ENCODE peak calls at places on chromosome 14, in seven cellular contexts. One of them, this sample, is unnamed.

GRCh38 chr14:73273799-73274198 is 36.5 kb downstream of the PAPLN start:
- DNase-seq in mesenchymal stem cell: no peak
- DNase-seq in mesendoderm: no peak
- DNase-seq in IMR-90: no peak
- DNase-seq in H1: no peak
- DNase-seq in trophoblast cell: no peak
- DNase-seq in H9: no peak
- DNase-seq in this sample: no peak

GRCh38 chr14:23052182-23052623 is 5.1 kb downstream of the CDH24 start:
- DNase-seq in mesendoderm: peak
- DNase-seq in H1: peak
- DNase-seq in trophoblast cell: no peak
- DNase-seq in mesenchymal stem cell: no peak
- DNase-seq in H9: peak
- DNase-seq in IMR-90: no peak
- DNase-seq in this sample: no peak

GRCh38 chr14:77125275-77126073 is 16.1 kb downstream of the ZDHHC22 start:
- DNase-seq in H1: no peak
- DNase-seq in H9: peak
- DNase-seq in IMR-90: no peak
- DNase-seq in trophoblast cell: no peak
- DNase-seq in mesenchymal stem cell: no peak
- DNase-seq in mesendoderm: peak
- DNase-seq in this sample: no peak

GRCh38 chr14:21262410-21262809 is 6.8 kb downstream of the HNRNPC start:
- DNase-seq in H9: no peak
- DNase-seq in mesenchymal stem cell: no peak
- DNase-seq in IMR-90: no peak
- DNase-seq in trophoblast cell: no peak
- DNase-seq in H1: peak
- DNase-seq in mesendoderm: no peak
- DNase-seq in this sample: no peak

GRCh38 chr14:32709072-32709471 is 229.6 kb upstream of the NPAS3 start:
- DNase-seq in mesendoderm: no peak
- DNase-seq in trophoblast cell: peak
- DNase-seq in H9: no peak
- DNase-seq in H1: no peak
- DNase-seq in IMR-90: peak
- DNase-seq in mesenchymal stem cell: peak
- DNase-seq in this sample: no peak

GRCh38 chr14:99672506-99673327 is 11.4 kb upstream of the CYP46A1 start:
- DNase-seq in trophoblast cell: no peak
- DNase-seq in mesenchymal stem cell: no peak
- DNase-seq in H9: no peak
- DNase-seq in IMR-90: no peak
- DNase-seq in mesendoderm: peak
- DNase-seq in H1: no peak
- DNase-seq in this sample: no peak

GRCh38 chr14:29587761-29588160 is 339.9 kb downstream of the PRKD1 start:
- DNase-seq in IMR-90: no peak
- DNase-seq in mesendoderm: no peak
- DNase-seq in H1: no peak
- DNase-seq in mesenchymal stem cell: no peak
- DNase-seq in trophoblast cell: no peak
- DNase-seq in H9: no peak
- DNase-seq in this sample: no peak

GRCh38 chr14:36771256-36771655 is 109.6 kb downstream of the PAX9 start:
- DNase-seq in H9: no peak
- DNase-seq in mesendoderm: no peak
- DNase-seq in trophoblast cell: peak
- DNase-seq in mesenchymal stem cell: no peak
- DNase-seq in IMR-90: no peak
- DNase-seq in H1: no peak
- DNase-seq in this sample: no peak

GRCh38 chr14:37596790-37597189 is 1.4 kb downstream of the TTC6 start:
- DNase-seq in H1: no peak
- DNase-seq in H9: no peak
- DNase-seq in trophoblast cell: no peak
- DNase-seq in mesenchymal stem cell: peak
- DNase-seq in IMR-90: no peak
- DNase-seq in mesendoderm: no peak
- DNase-seq in this sample: no peak

GRCh38 chr14:63632932-63633514 is 8.6 kb downstream of the WDR89 start:
- DNase-seq in H9: no peak
- DNase-seq in IMR-90: peak
- DNase-seq in trophoblast cell: peak
- DNase-seq in mesendoderm: no peak
- DNase-seq in mesenchymal stem cell: peak
- DNase-seq in H1: no peak
- DNase-seq in this sample: no peak

GRCh38 chr14:21268612-21269251 is 510 bp downstream of the HNRNPC start:
- DNase-seq in IMR-90: peak
- DNase-seq in trophoblast cell: peak
- DNase-seq in H9: no peak
- DNase-seq in H1: no peak
- DNase-seq in mesendoderm: peak
- DNase-seq in mesenchymal stem cell: peak
- DNase-seq in this sample: peak

GRCh38 chr14:104554088-104554607 is 25.4 kb upstream of the C14orf180 start:
- DNase-seq in trophoblast cell: no peak
- DNase-seq in mesenchymal stem cell: no peak
- DNase-seq in H9: no peak
- DNase-seq in mesendoderm: no peak
- DNase-seq in H1: no peak
- DNase-seq in IMR-90: no peak
- DNase-seq in this sample: no peak

GRCh38 chr14:99230271-99231141 is 41.5 kb downstream of the BCL11B start:
- DNase-seq in mesendoderm: peak
- DNase-seq in mesenchymal stem cell: no peak
- DNase-seq in trophoblast cell: peak
- DNase-seq in H1: no peak
- DNase-seq in IMR-90: no peak
- DNase-seq in H9: peak
- DNase-seq in this sample: no peak

GRCh38 chr14:51453869-51454268 is 197.8 kb upstream of the FRMD6 start:
- DNase-seq in H1: no peak
- DNase-seq in trophoblast cell: no peak
- DNase-seq in mesendoderm: no peak
- DNase-seq in H9: no peak
- DNase-seq in IMR-90: no peak
- DNase-seq in mesenchymal stem cell: no peak
- DNase-seq in this sample: no peak

GRCh38 chr14:32779845-32780244 is 158.8 kb upstream of the NPAS3 start:
- DNase-seq in IMR-90: no peak
- DNase-seq in H1: no peak
- DNase-seq in mesendoderm: no peak
- DNase-seq in trophoblast cell: no peak
- DNase-seq in H9: no peak
- DNase-seq in mesenchymal stem cell: peak
- DNase-seq in this sample: no peak

GRCh38 chr14:34064349-34064748 is 113.5 kb upstream of the EGLN3 start:
- DNase-seq in mesenchymal stem cell: no peak
- DNase-seq in H1: no peak
- DNase-seq in mesendoderm: no peak
- DNase-seq in trophoblast cell: peak
- DNase-seq in IMR-90: peak
- DNase-seq in H9: no peak
- DNase-seq in this sample: no peak

GRCh38 chr14:97580923-97581495 is 783.8 kb downstream of the VRK1 start:
- DNase-seq in mesenchymal stem cell: no peak
- DNase-seq in H9: peak
- DNase-seq in H1: peak
- DNase-seq in trophoblast cell: peak
- DNase-seq in mesendoderm: peak
- DNase-seq in IMR-90: no peak
- DNase-seq in this sample: peak

GRCh38 chr14:22266141-22266442 is 322.9 kb downstream of the DAD1 start:
- DNase-seq in mesenchymal stem cell: no peak
- DNase-seq in IMR-90: peak
- DNase-seq in trophoblast cell: peak
- DNase-seq in H9: no peak
- DNase-seq in mesendoderm: no peak
- DNase-seq in H1: no peak
- DNase-seq in this sample: no peak

GRCh38 chr14:101222362-101223090 is 319.0 kb upstream of the RTL1 start:
- DNase-seq in IMR-90: no peak
- DNase-seq in H9: peak
- DNase-seq in mesendoderm: no peak
- DNase-seq in trophoblast cell: no peak
- DNase-seq in mesenchymal stem cell: no peak
- DNase-seq in H1: peak
- DNase-seq in this sample: peak

GRCh38 chr14:23061995-23062394 is 4.7 kb upstream of the CDH24 start:
- DNase-seq in trophoblast cell: peak
- DNase-seq in IMR-90: peak
- DNase-seq in H1: no peak
- DNase-seq in H9: no peak
- DNase-seq in mesenchymal stem cell: peak
- DNase-seq in mesendoderm: peak
- DNase-seq in this sample: no peak

GRCh38 chr14:35287481-35288013 is 4.6 kb upstream of the PSMA6 start:
- DNase-seq in mesendoderm: no peak
- DNase-seq in IMR-90: no peak
- DNase-seq in mesenchymal stem cell: no peak
- DNase-seq in H9: no peak
- DNase-seq in trophoblast cell: no peak
- DNase-seq in H1: no peak
- DNase-seq in this sample: no peak

GRCh38 chr14:32043624-32044023 is 33.5 kb upstream of the ARHGAP5 start:
- DNase-seq in IMR-90: no peak
- DNase-seq in trophoblast cell: no peak
- DNase-seq in mesenchymal stem cell: no peak
- DNase-seq in mesendoderm: no peak
- DNase-seq in H9: no peak
- DNase-seq in H1: no peak
- DNase-seq in this sample: no peak

GRCh38 chr14:76754586-76754985 is 6.7 kb upstream of the VASH1 start:
- DNase-seq in IMR-90: no peak
- DNase-seq in trophoblast cell: no peak
- DNase-seq in H9: no peak
- DNase-seq in H1: no peak
- DNase-seq in mesenchymal stem cell: no peak
- DNase-seq in mesendoderm: no peak
- DNase-seq in this sample: no peak

GRCh38 chr14:50714452-50715073 is 46.5 kb upstream of the SAV1 start:
- DNase-seq in H9: no peak
- DNase-seq in mesendoderm: peak
- DNase-seq in mesenchymal stem cell: peak
- DNase-seq in trophoblast cell: peak
- DNase-seq in IMR-90: peak
- DNase-seq in H1: no peak
- DNase-seq in this sample: no peak

GRCh38 chr14:35480119-35480769 is 53.7 kb upstream of the INSM2 start:
- DNase-seq in H9: no peak
- DNase-seq in H1: no peak
- DNase-seq in IMR-90: peak
- DNase-seq in mesendoderm: peak
- DNase-seq in mesenchymal stem cell: peak
- DNase-seq in trophoblast cell: peak
- DNase-seq in this sample: no peak

GRCh38 chr14:100361626-100362025 is 38.5 kb downstream of the SLC25A47 start:
- DNase-seq in H9: no peak
- DNase-seq in mesendoderm: no peak
- DNase-seq in IMR-90: no peak
- DNase-seq in H1: no peak
- DNase-seq in mesenchymal stem cell: no peak
- DNase-seq in trophoblast cell: no peak
- DNase-seq in this sample: no peak

GRCh38 chr14:24694680-24695079 is 60.7 kb upstream of the GZMB start:
- DNase-seq in H1: no peak
- DNase-seq in mesendoderm: peak
- DNase-seq in trophoblast cell: no peak
- DNase-seq in mesenchymal stem cell: no peak
- DNase-seq in H9: no peak
- DNase-seq in IMR-90: no peak
- DNase-seq in this sample: no peak
- H3K23ac ChIP-seq in H1: no peak
- H3K23ac ChIP-seq in mesendoderm: no peak
- H3K23ac ChIP-seq in trophoblast cell: no peak
- H3K23ac ChIP-seq in mesenchymal stem cell: no peak
- H3K23ac ChIP-seq in H9: no peak
- H3K23ac ChIP-seq in IMR-90: no peak
- H3K23ac ChIP-seq in this sample: no peak

DNA sequence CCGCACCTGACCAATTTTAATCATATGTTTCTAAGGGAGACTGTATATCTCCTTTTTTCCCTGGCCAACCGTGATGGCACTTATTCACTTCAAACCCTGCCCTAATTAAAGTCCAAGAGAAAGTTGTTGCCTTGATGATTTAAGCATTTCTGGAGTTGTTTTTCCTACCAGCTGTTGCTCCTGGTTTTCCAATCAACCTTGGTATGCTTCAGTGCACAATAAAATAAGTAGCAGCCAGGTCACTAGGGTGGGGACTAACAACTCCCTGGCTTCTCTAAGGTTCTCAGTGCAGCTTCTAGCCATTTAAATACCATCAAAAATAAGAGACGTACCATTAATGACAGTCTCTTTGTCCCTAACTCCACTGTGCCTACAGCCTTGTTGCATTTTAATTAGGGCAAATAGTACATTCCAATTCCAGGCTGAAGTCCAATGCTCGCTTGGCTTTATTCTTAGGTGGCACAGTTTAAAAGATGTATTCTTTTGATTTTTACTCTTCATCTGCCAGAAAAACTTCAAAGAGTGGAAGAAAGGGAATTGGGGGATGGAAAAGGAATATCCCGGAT is 11.8 kb downstream of the STON2 start:
- DNase-seq in trophoblast cell: no peak
- DNase-seq in mesenchymal stem cell: no peak
- DNase-seq in H1: no peak
- DNase-seq in mesendoderm: no peak
- DNase-seq in H9: no peak
- DNase-seq in IMR-90: no peak
- DNase-seq in this sample: no peak
- H3K23ac ChIP-seq in trophoblast cell: no peak
- H3K23ac ChIP-seq in mesenchymal stem cell: no peak
- H3K23ac ChIP-seq in H1: no peak
- H3K23ac ChIP-seq in mesendoderm: no peak
- H3K23ac ChIP-seq in H9: no peak
- H3K23ac ChIP-seq in IMR-90: no peak
- H3K23ac ChIP-seq in this sample: no peak

GRCh38 chr14:94450722-94451090 is 1.9 kb downstream of the SERPINA11 start:
- DNase-seq in H9: no peak
- DNase-seq in mesendoderm: no peak
- DNase-seq in mesenchymal stem cell: no peak
- DNase-seq in IMR-90: no peak
- DNase-seq in H1: no peak
- DNase-seq in trophoblast cell: no peak
- DNase-seq in this sample: no peak
- H3K23ac ChIP-seq in H9: no peak
- H3K23ac ChIP-seq in mesendoderm: no peak
- H3K23ac ChIP-seq in mesenchymal stem cell: no peak
- H3K23ac ChIP-seq in IMR-90: no peak
- H3K23ac ChIP-seq in H1: no peak
- H3K23ac ChIP-seq in trophoblast cell: no peak
- H3K23ac ChIP-seq in this sample: no peak

DNA sequence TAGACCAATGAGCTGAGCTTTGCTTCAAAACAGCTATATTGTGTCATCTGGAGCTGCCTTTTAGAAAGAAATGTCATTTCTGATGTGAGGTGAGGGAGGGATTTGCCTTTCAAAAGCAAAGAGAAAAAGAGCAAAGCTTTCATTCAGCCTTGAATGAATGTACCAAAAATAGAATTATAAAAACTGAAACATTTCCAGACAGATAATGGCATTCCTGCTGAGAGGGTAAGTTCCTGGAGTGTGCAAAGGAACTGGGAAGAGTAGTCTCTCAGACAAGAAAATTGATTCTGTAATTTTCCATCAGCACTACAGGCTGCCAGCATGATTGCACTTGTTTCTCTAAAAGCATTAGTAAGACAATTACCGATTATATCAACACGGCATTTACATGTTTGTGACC is 710.1 kb downstream of the LRFN5 start:
- DNase-seq in H1: no peak
- DNase-seq in mesenchymal stem cell: no peak
- DNase-seq in mesendoderm: no peak
- DNase-seq in trophoblast cell: no peak
- DNase-seq in IMR-90: no peak
- DNase-seq in H9: no peak
- DNase-seq in this sample: no peak
- H3K23ac ChIP-seq in H1: no peak
- H3K23ac ChIP-seq in mesenchymal stem cell: no peak
- H3K23ac ChIP-seq in mesendoderm: no peak
- H3K23ac ChIP-seq in trophoblast cell: no peak
- H3K23ac ChIP-seq in IMR-90: no peak
- H3K23ac ChIP-seq in H9: no peak
- H3K23ac ChIP-seq in this sample: no peak

This sample was measured in neuronal stem cell.